ENCODE peak calls at places on chromosomes 4 and X, in seven cellular contexts. G is GM12891, E is AG08396, H is sciatic nerve, A is transverse colon, T is OCI-M1, P is Right ventricle myocardium superior. S is an unnamed sample.

GRCh38 chr4:175891863-175892262 is 79.8 kb upstream of the GPM6A start:
- DNase-seq in H (no peak), A (no peak), P (no peak), E (no peak), T (peak; percentile 63), G (peak; percentile 0), S (peak; percentile 9)

GRCh38 chr4:118834070-118834469 is 1.9 kb downstream of the SEC24D start:
- DNase-seq in E (no peak), T (no peak), H (no peak), P (no peak), G (no peak), A (no peak), S (no peak)

GRCh38 chr4:140213736-140214135 is 59.8 kb upstream of the MAML3 start:
- DNase-seq in A (no peak), H (no peak), G (no peak), E (no peak), T (no peak), P (no peak), S (no peak)

GRCh38 chr4:139633661-139634060 is 32.0 kb upstream of the MGST2 start:
- DNase-seq in T (peak; percentile 50), E (peak; percentile 16), P (no peak), H (no peak), A (peak; percentile 17), G (no peak), S (no peak)

GRCh38 chrX:2863646-2864045 is 34.9 kb downstream of the GYG2 start:
- DNase-seq in A (no peak), H (no peak), T (no peak), E (peak; percentile 51), P (no peak), G (no peak), S (no peak)

GRCh38 chr4:149145803-149146202 is 669.8 kb downstream of the IQCM start:
- DNase-seq in G (no peak), E (peak; percentile 41), T (peak; percentile 65), H (no peak), A (no peak), P (no peak), S (no peak)

GRCh38 chr4:101025755-101026154 is 321.6 kb downstream of the PPP3CA start:
- DNase-seq in H (no peak), G (no peak), E (no peak), P (no peak), A (no peak), T (no peak), S (no peak)

GRCh38 chr4:63325140-63325539 is 1084.1 kb downstream of the TECRL start:
- DNase-seq in A (no peak), P (no peak), G (no peak), E (no peak), H (no peak), T (no peak), S (no peak)

GRCh38 chrX:68355629-68355920 is 77.7 kb downstream of the OPHN1 start:
- DNase-seq in H (no peak), P (no peak), T (no peak), E (no peak), A (peak; percentile 16), G (no peak), S (no peak)

GRCh38 chr4:48954314-48954713 is 31.8 kb upstream of the CWH43 start:
- DNase-seq in T (no peak), H (no peak), A (no peak), G (no peak), E (no peak), P (no peak), S (no peak)

GRCh38 chr4:53592128-53592527 is 842 bp upstream of the LNX1 start:
- DNase-seq in A (peak; percentile 63), H (no peak), E (no peak), G (no peak), P (no peak), T (no peak), S (no peak)

GRCh38 chrX:110004970-110005369 is 2.1 kb downstream of the TMEM164 start:
- DNase-seq in P (no peak), G (no peak), A (no peak), T (no peak), E (no peak), H (no peak), S (no peak)

GRCh38 chr4:94676910-94677309 is 80.8 kb upstream of the BMPR1B start:
- DNase-seq in H (no peak), T (no peak), G (no peak), P (no peak), A (no peak), E (peak; percentile 39), S (no peak)

GRCh38 chr4:62717144-62717543 is 1517.0 kb downstream of the ADGRL3 start:
- DNase-seq in H (no peak), T (no peak), A (no peak), P (no peak), G (no peak), E (no peak), S (no peak)

GRCh38 chrX:10755477-10756334 is 135.3 kb upstream of the MID1 start:
- DNase-seq in P (no peak), E (peak; percentile 39), H (no peak), G (no peak), A (no peak), T (no peak), S (no peak)

GRCh38 chr4:187612211-187612780 is 383.3 kb upstream of the ZFP42 start:
- DNase-seq in P (no peak), E (no peak), G (no peak), A (no peak), H (no peak), T (peak; percentile 24), S (no peak)

GRCh38 chr4:19386786-19387185 is 864.9 kb upstream of the SLIT2 start:
- DNase-seq in T (no peak), E (no peak), P (no peak), A (no peak), H (no peak), G (no peak), S (no peak)

GRCh38 chrX:65745992-65746391 is 78.5 kb downstream of the MSN start:
- DNase-seq in G (no peak), E (no peak), H (no peak), A (peak; percentile 34), P (no peak), T (peak; percentile 62), S (peak; percentile 63)

GRCh38 chrX:22969416-22969815 is 30.3 kb upstream of the DDX53 start:
- DNase-seq in H (no peak), G (no peak), E (no peak), A (no peak), T (peak; percentile 5), P (no peak), S (no peak)

GRCh38 chrX:17922303-17922702 is 61.2 kb upstream of the RAI2 start:
- DNase-seq in H (no peak), P (no peak), A (peak; percentile 12), G (no peak), E (no peak), T (no peak), S (no peak)

GRCh38 chr4:86838141-86838540 is 11.0 kb downstream of the SLC10A6 start:
- DNase-seq in G (no peak), E (no peak), T (no peak), A (no peak), H (no peak), P (no peak), S (no peak)

GRCh38 chr4:78332974-78333373 is 218.6 kb upstream of the ANXA3 start:
- DNase-seq in T (no peak), E (no peak), P (no peak), G (no peak), H (no peak), A (no peak), S (no peak)

GRCh38 chrX:78199851-78200250 is 60.4 kb upstream of the TAF9B start:
- DNase-seq in A (no peak), G (no peak), T (peak; percentile 57), P (no peak), H (no peak), E (peak; percentile 4), S (peak; percentile 71)

GRCh38 chr4:38815879-38816782 is 11.5 kb upstream of the TLR1 start:
- DNase-seq in H (no peak), G (no peak), A (no peak), P (no peak), E (no peak), T (peak; percentile 93), S (peak; percentile 90)

GRCh38 chrX:22742174-22742573 is 257.6 kb upstream of the DDX53 start:
- DNase-seq in A (no peak), E (no peak), T (no peak), G (no peak), H (no peak), P (no peak), S (no peak)